ENCODE peak calls at places on chromosomes 7 and 10, in four cellular contexts. K is A549, G is GM06990, I is cardiac muscle cell. L is an unnamed sample.

GRCh38 chr10:77325233-77325537 is 312.4 kb downstream of the KCNMA1 start:
- DNase-seq in I (no peak), G (no peak), K (no peak), L (no peak)

GRCh38 chr7:132998763-132999162 is 83.1 kb downstream of the CHCHD3 start:
- DNase-seq in I (no peak), K (no peak), G (no peak), L (no peak)

GRCh38 chr7:102152672-102153585 is 133.7 kb upstream of the SH2B2 start:
- DNase-seq in K (peak), G (no peak), I (peak), L (no peak)

GRCh38 chr10:68553138-68553537 is 7.0 kb upstream of the TET1 start:
- DNase-seq in K (no peak), I (no peak), G (no peak), L (no peak)

GRCh38 chr7:37211097-37211496 is 237.6 kb downstream of the ELMO1 start:
- DNase-seq in K (no peak), G (no peak), I (no peak), L (no peak)

GRCh38 chr10:26790596-26790995 is 70.2 kb downstream of the ABI1 start:
- DNase-seq in K (no peak), G (no peak), I (no peak), L (no peak)

GRCh38 chr7:21355406-21355874 is 72.4 kb upstream of the SP4 start:
- DNase-seq in G (peak), K (no peak), I (no peak), L (peak)

GRCh38 chr10:114470956-114471905 is 66.9 kb upstream of the AFAP1L2 start:
- DNase-seq in K (peak), I (peak), G (peak), L (peak)

GRCh38 chr7:76071316-76072242 is 23.7 kb downstream of the MDH2 start:
- DNase-seq in K (no peak), G (no peak), I (peak), L (no peak)

GRCh38 chr10:116771101-116771705 is 28.8 kb upstream of the HSPA12A start:
- DNase-seq in K (peak), I (no peak), G (no peak), L (no peak)

GRCh38 chr10:59844436-59844835 is 61.9 kb downstream of the CCDC6 start:
- DNase-seq in I (no peak), K (no peak), G (no peak), L (no peak)

GRCh38 chr7:100719523-100720319 is 547 bp upstream of the EPO start:
- DNase-seq in I (no peak), G (no peak), K (peak), L (no peak)

GRCh38 chr10:22651276-22651980 is 63.0 kb downstream of the PIP4K2A start:
- DNase-seq in K (no peak), G (peak), I (no peak), L (no peak)

GRCh38 chr10:71985542-71986250 is 21.5 kb downstream of the CHST3 start:
- DNase-seq in G (peak), I (no peak), K (no peak), L (peak)

GRCh38 chr10:71981868-71982230 is 17.7 kb downstream of the CHST3 start:
- DNase-seq in K (no peak), G (no peak), I (no peak), L (no peak)

GRCh38 chr10:71982269-71983178 is 18.3 kb downstream of the CHST3 start:
- DNase-seq in I (no peak), K (no peak), G (no peak), L (no peak)

GRCh38 chr10:71984126-71984797 is 20.1 kb downstream of the CHST3 start:
- DNase-seq in K (no peak), G (no peak), I (no peak), L (no peak)

DNA sequence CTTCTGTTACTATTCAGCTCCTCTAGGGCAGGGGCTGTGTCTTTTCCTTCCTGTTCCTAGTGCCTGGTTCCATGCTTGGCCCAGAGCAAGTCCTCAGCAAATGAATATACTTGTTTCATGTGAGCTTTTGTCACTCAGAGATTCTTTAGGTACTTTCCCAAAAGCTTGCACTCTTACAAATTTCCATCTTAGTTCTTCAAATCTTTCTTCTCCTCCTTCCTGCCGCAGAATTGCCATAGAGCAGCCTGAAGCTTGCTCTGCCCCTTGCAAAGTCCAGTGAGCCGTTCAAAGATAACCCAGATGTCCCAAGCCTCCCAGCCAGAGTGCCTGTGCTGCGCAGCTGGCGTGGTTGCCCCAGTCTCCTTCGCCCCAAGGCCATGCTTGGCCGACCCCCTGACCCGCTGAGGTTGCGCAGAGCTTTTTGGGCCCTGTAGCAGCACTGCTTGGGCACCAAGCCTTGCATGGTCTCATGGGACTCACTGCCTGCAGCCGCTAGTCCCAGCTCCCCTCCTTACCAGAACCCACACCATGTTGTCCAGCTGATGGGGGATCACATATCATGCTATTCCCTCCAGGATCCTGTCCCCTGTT is 20.7 kb downstream of the CHST3 start:
- DNase-seq in G (peak), K (no peak), I (no peak), L (no peak)
- TF ChIP-seq CTCF in G (no peak), K (no peak), I (no peak), L (no peak)

DNA sequence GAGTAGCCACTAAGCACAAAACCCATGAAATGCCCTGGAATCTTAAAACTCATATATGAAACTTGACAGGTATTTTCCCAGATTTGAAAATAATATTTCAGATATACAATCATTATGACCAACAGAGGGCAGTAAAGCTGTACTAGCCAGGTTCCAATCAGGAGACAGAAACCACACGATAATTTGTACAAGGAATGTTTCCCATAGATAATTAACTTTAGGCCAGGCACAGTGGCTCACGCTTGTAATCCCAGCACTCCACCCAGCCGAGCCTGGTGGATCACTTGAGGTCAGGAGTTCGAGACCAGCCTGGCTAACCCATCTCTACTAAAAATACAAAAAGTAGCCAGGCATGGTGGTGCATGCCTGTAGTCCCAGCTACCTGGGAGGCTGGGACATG is 31.0 kb upstream of the NUB1 start:
- DNase-seq in G (no peak), K (peak), I (peak), L (no peak)
- TF ChIP-seq CTCF in G (peak), K (peak), I (peak), L (peak)

DNA sequence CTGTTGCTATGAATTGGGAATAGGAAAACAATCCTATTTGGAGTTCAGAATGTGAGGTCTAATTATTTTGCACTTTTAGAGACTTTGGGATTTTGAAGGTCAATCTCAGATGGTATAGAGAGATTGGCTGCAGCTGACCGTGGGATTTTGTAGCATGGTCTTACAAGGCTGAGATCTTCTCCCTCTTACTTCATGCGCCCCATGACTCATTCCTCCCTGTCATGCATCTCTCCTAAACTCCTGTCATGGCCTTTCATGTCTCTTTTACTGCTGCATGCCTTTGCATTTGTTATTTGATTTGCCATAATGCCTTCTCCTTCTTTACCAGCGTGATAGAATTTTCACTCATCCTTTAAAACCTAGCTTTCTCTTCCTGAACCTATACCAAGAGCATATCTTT is 133.1 kb downstream of the BBS9 start:
- DNase-seq in G (no peak), K (no peak), I (no peak), L (no peak)
- TF ChIP-seq CTCF in G (no peak), K (no peak), I (no peak), L (no peak)

GRCh38 chr7:153193144-153193595 is 433.6 kb downstream of the ACTR3B start:
- DNase-seq in I (peak), K (peak), G (peak), L (peak)
- TF ChIP-seq CTCF in I (no peak), K (peak), G (peak), L (peak)

GRCh38 chr10:15898046-15898445 is 37.7 kb upstream of the MINDY3 start:
- DNase-seq in I (no peak), K (peak), G (no peak), L (no peak)
- TF ChIP-seq CTCF in I (peak), K (no peak), G (peak), L (peak)

DNA sequence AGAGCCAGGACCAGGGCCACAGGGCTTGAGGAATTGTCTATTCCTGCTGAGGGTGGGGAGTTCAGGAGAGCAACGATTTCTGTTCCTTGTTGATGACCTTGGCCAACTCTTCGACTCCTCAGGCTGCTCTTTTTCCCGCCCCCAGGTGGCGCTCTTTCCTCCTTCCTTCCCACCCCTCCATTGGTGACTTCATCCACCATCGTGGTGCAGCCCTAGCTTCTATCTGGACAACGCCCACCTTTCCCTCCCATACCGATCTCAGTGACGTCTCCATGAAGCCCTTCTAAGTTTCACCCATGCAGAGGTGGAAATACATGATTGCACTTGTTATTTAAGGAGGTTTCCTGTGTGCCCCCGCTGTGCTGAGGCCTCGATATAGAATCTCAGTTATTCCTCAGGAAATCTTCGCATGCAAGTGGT is 22.1 kb upstream of the CARD11 start:
- DNase-seq in G (no peak), K (peak), I (peak), L (peak)
- TF ChIP-seq CTCF in G (peak), K (peak), I (peak), L (peak)

GRCh38 chr10:95249467-95249866 is 41.3 kb downstream of the PDLIM1 start:
- DNase-seq in I (no peak), G (no peak), K (no peak), L (no peak)
- TF ChIP-seq CTCF in I (no peak), G (no peak), K (no peak), L (no peak)

L was measured in GM13977.